ENCODE peak calls at places on chromosome 14, in six cellular contexts. G is BJ, M is suprapubic skin, U is uterus, F is left ventricle myocardium inferior, L is right cardiac atrium. K is an unnamed sample. For H3K27me3, the result is how much of the 10 kb centered on the place peaks cover.

GRCh38 chr14:89648510-89648909 is 231.5 kb upstream of the FOXN3 start:
- DNase-seq in G (no peak), L (no peak), U (no peak), F (no peak), M (no peak), K (no peak)

GRCh38 chr14:105860615-105861580 is 334.5 kb downstream of the TMEM121 start:
- DNase-seq in F (peak), L (no peak), U (peak), M (peak), G (no peak), K (no peak)

GRCh38 chr14:45140661-45141187 is 5.0 kb downstream of the FANCM start:
- DNase-seq in M (no peak), F (no peak), U (no peak), L (no peak), G (no peak), K (no peak)

GRCh38 chr14:93245764-93246420 is 38.8 kb downstream of the UBR7 start:
- DNase-seq in G (no peak), L (no peak), U (no peak), M (no peak), F (no peak), K (no peak)

GRCh38 chr14:91068642-91069041 is 8.2 kb upstream of the RPS6KA5 start:
- DNase-seq in F (no peak), U (no peak), L (no peak), G (no peak), M (no peak), K (no peak)

GRCh38 chr14:65301862-65302539 is 110.5 kb upstream of the FUT8 start:
- DNase-seq in G (no peak), L (no peak), U (no peak), F (no peak), M (no peak), K (no peak)

GRCh38 chr14:73739174-73739898 is 25.2 kb upstream of the PNMA1 start:
- DNase-seq in L (peak), U (no peak), M (peak), G (no peak), F (no peak), K (no peak)

GRCh38 chr14:90388437-90388836 is 8.4 kb upstream of the CALM1 start:
- DNase-seq in M (no peak), U (no peak), G (no peak), F (no peak), L (no peak), K (no peak)

GRCh38 chr14:95522116-95522515 is 5.7 kb upstream of the SYNE3 start:
- DNase-seq in G (no peak), L (peak), F (no peak), M (peak), U (no peak), K (peak)

GRCh38 chr14:22882064-22882463 is 958 bp upstream of the REM2 start:
- DNase-seq in M (no peak), U (no peak), L (no peak), F (no peak), G (no peak), K (no peak)

GRCh38 chr14:101194356-101195308 is 291.1 kb upstream of the RTL1 start:
- DNase-seq in U (no peak), M (no peak), F (no peak), G (no peak), L (peak), K (peak)

GRCh38 chr14:100168515-100168914 is 9.1 kb upstream of the DEGS2 start:
- DNase-seq in G (no peak), F (no peak), L (peak), U (no peak), M (no peak), K (no peak)

GRCh38 chr14:102935756-102936155 is 13.3 kb downstream of the AMN start:
- DNase-seq in L (no peak), F (no peak), M (no peak), U (no peak), G (no peak), K (no peak)

GRCh38 chr14:100526632-100527031 is 60.6 kb downstream of the BEGAIN start:
- DNase-seq in L (no peak), U (no peak), G (no peak), M (peak), F (peak), K (no peak)

GRCh38 chr14:54784060-54784459 is 118.6 kb downstream of the GCH1 start:
- DNase-seq in F (peak), M (no peak), L (peak), U (no peak), G (no peak), K (no peak)

GRCh38 chr14:67418368-67419174 is 6.6 kb upstream of the PLEK2 start:
- DNase-seq in M (no peak), U (no peak), G (no peak), L (no peak), F (no peak), K (no peak)

DNA sequence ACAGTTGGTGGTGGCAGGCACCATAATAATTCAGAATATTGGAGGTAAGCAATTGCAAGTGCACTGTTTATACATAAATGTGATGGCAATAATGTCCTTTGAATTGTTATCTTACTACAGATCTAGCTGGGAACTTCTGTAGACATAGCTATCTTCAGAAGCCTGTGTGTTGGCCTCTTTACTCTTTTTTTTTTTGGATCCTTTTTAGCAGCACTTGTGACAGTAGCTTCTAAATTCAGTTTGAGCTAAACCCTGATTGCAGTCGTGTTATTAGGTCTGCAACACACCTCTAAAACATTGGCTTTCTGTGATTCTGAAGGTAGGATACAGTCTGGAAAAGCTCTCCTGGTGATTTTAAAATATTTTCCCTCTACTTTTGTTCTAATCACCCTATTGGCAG is 38.5 kb downstream of the SLC38A6 start:
- DNase-seq in M (no peak), G (no peak), L (no peak), F (no peak), U (no peak), K (no peak)
- H3K27me3 ChIP-seq in M (under half), G (under half), L (under half), F (under half), U (under half), K (under half)

DNA sequence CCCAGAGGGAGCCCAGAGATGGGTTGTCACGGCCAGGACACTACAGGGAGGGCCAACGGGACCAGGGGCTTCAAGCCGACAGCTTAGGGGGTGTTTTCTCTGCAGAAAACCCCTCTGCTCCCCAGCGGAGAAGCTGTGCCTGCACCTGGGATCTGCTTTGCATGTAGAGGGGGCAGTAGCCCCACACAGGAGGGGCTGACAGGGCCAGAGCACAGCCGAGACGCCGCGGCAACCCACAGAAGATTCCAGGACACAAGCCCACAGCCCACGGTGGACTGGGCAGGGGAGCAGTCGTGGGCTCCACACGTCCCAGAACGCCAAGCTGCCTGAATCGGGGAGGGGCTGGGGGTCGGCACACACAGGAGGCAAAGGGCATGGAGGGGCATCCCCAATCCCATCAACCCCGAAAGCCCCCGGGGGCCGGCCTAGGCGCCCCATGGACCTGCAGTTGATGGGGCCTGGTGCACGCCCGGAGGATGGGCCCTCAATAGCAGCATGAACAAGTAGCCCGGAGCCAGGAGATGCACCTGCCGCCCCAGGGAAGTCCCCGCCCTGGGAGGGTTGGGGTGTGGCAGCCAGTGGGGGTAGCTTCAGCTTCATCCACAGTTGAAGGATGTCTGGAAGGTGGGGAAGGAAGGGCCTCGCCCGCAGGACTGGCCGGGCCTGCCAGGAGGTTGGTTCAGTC is 30.5 kb upstream of the TMEM179 start:
- DNase-seq in U (no peak), F (no peak), G (no peak), M (no peak), L (no peak), K (no peak)
- H3K27me3 ChIP-seq in U (under half), F (half or more), G (under half), M (half or more), L (under half), K (under half)

GRCh38 chr14:85531141-85531593 is 1.2 kb downstream of the FLRT2 start:
- DNase-seq in M (peak), F (peak), U (peak), G (no peak), L (peak), K (peak)

GRCh38 chr14:85531594-85532391 is 1.8 kb downstream of the FLRT2 start:
- DNase-seq in M (peak), F (peak), G (no peak), L (peak), U (peak), K (peak)

GRCh38 chr14:85533821-85534271 is 3.9 kb downstream of the FLRT2 start:
- DNase-seq in G (no peak), M (no peak), L (peak), U (peak), F (no peak), K (no peak)

GRCh38 chr14:85532981-85533820 is 3.3 kb downstream of the FLRT2 start:
- DNase-seq in M (peak), G (no peak), F (peak), U (peak), L (peak), K (peak)

DNA sequence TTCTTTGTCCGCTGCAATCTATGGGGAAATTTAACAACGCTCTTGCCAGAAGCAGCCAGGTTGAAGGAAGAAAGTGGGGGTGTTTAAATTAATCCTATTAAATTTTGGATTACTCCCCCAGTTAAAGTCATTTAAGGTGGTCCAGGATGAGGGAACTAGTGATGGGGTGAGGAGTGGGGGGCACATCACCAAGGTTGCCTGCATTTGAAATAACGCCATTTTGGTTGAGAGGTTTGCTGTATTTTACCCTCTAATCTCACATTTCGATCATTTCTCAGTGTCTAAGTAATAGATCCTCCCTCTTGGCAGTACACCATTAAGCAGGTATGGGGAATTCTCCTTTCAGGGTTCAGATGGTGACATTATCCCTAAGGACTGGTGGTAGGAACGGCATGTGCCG is 2.6 kb downstream of the FLRT2 start:
- DNase-seq in U (no peak), M (no peak), F (no peak), L (no peak), G (no peak), K (no peak)
- H3K27me3 ChIP-seq in U (under half), M (under half), F (half or more), L (under half), G (under half), K (under half)

GRCh38 chr14:69571879-69572633 is 2.6 kb downstream of the CCDC177 start:
- DNase-seq in U (peak), L (peak), G (no peak), M (no peak), F (no peak), K (no peak)

GRCh38 chr14:69569859-69570258 is 4.8 kb downstream of the CCDC177 start:
- DNase-seq in U (no peak), L (no peak), M (no peak), F (no peak), G (no peak), K (no peak)

GRCh38 chr14:69571449-69571878 is 3.2 kb downstream of the CCDC177 start:
- DNase-seq in F (no peak), M (no peak), U (no peak), G (no peak), L (no peak), K (no peak)

GRCh38 chr14:69570836-69571330 is 3.8 kb downstream of the CCDC177 start:
- DNase-seq in F (no peak), M (no peak), G (no peak), U (no peak), L (no peak), K (no peak)

DNA sequence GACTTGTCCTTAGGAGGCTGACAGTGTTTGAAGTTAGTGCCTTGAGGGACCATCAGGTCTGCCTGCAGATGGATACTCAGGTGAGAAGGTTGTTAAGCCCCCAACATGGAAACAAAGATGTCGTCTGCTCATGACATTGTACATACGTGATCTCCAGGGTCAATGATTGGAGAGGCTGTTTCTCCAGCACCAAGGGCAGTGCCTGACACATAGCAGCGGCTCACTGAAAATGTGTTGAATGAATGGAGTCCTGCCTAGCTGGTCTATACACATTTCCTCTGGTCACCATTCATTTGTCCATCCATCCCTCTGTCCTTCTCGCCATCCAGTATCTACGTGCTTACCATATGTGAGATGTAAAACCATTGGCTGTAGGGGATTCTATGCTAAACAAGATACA is 7.1 kb downstream of the CCDC177 start:
- DNase-seq in M (no peak), L (no peak), U (no peak), F (no peak), G (no peak), K (no peak)
- H3K27me3 ChIP-seq in M (half or more), L (under half), U (under half), F (half or more), G (under half), K (under half)

GRCh38 chr14:28756896-28757570 is 9.6 kb upstream of the FOXG1 start:
- DNase-seq in G (no peak), L (no peak), U (no peak), F (no peak), M (no peak), K (no peak)
- H3K27me3 ChIP-seq in G (half or more), L (under half), U (under half), F (half or more), M (half or more), K (under half)

DNA sequence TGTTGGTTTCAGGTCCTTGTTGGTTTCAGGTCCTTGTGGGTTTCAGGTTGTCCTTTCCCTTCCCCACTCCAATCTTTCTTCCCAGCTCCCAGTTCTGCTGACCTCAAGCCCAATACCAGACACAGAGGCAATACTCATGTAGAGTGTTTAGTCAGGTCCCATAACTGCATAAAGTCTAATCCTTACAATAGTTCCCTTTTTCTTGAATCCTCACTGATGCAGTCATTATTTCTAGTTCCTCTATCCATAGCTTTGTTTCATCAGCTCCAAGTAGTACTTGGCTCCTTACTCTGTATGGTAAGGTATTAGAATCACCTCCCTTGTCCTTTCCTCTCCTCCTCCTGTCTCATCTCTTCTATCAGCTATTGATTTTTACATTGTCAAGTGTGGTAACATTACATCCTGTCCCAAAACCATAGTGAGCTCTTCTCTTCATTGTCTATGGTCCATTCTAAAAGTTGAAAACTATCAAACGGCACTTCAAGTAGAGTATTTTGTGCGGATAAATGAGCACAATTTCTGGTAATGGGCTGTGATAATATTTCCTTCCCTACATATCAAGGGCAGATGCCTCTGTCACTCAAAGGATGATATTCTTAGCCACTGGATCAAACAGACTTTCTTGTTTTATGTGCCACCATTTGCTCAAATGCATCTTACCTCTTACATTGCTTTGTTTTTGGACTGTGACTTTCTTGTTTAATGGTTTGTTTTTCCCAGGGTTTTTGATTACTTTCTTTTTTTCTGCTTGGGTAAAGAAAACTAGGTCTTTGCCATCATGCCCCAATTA is 57.2 kb upstream of the JDP2 start:
- DNase-seq in U (no peak), M (no peak), L (no peak), F (no peak), G (no peak), K (no peak)
- H3K27me3 ChIP-seq in U (under half), M (under half), L (under half), F (under half), G (under half), K (under half)

K was measured in right atrium auricular region.